ENCODE peak calls at places on chromosome 1, in ten cellular contexts. T is bronchial epithelial cell, K is fibroblast of mammary gland, C is osteoblast, B is retinal pigment epithelial cell, D is foreskin fibroblast, Y is pancreas, O is AG04450, L is lung, Z is fibroblast of the aortic adventitia. Q is an unnamed sample.

GRCh38 chr1:15151377-15151806 is 2.2 kb upstream of the TMEM51 start:
- DNase-seq in T (no peak), K (no peak), B (no peak), D (no peak), O (no peak), L (no peak), C (no peak), Y (no peak), Z (no peak), Q (no peak)

GRCh38 chr1:76302711-76303347 is 228.3 kb downstream of the ST6GALNAC3 start:
- DNase-seq in Y (no peak), O (no peak), Z (peak), T (no peak), C (no peak), K (no peak), D (no peak), L (no peak), B (no peak), Q (no peak)

GRCh38 chr1:77929806-77930205 is 41.4 kb downstream of the NEXN start:
- DNase-seq in C (no peak), O (no peak), K (no peak), T (peak), Z (no peak), D (no peak), L (no peak), B (no peak), Y (no peak), Q (no peak)

GRCh38 chr1:36576118-36576517 is 93.4 kb upstream of the CSF3R start:
- DNase-seq in Y (peak), D (peak), Z (peak), L (peak), T (peak), C (peak), B (no peak), K (peak), O (no peak), Q (peak)

GRCh38 chr1:231603598-231604275 is 22.9 kb upstream of the DISC1 start:
- DNase-seq in Y (no peak), Z (peak), C (peak), D (no peak), B (no peak), K (peak), L (no peak), O (no peak), T (peak), Q (peak)

GRCh38 chr1:245822997-245823396 is 668.2 kb downstream of the KIF26B start:
- DNase-seq in D (peak), Z (peak), K (peak), T (peak), C (peak), L (no peak), Y (no peak), B (peak), O (peak), Q (no peak)

GRCh38 chr1:105138445-105138821 is 1388.7 kb downstream of the AMY1C start:
- DNase-seq in T (peak), B (peak), D (no peak), O (no peak), L (peak), Z (no peak), Y (no peak), K (peak), C (no peak), Q (no peak)

GRCh38 chr1:167298328-167298727 is 77.6 kb downstream of the POU2F1 start:
- DNase-seq in O (no peak), L (no peak), Z (no peak), B (no peak), D (no peak), T (no peak), Y (no peak), C (no peak), K (no peak), Q (no peak)

GRCh38 chr1:33176362-33176850 is 5.4 kb downstream of the TRIM62 start:
- DNase-seq in L (no peak), C (peak), Z (peak), D (no peak), B (no peak), O (no peak), T (no peak), K (peak), Y (no peak), Q (no peak)

GRCh38 chr1:4585216-4585615 is 69.2 kb upstream of the AJAP1 start:
- DNase-seq in O (no peak), C (no peak), K (no peak), D (no peak), B (no peak), L (no peak), T (no peak), Z (no peak), Y (no peak), Q (peak)

GRCh38 chr1:176885756-176886155 is 278.8 kb downstream of the ASTN1 start:
- DNase-seq in D (no peak), C (no peak), K (peak), O (no peak), Z (no peak), B (no peak), Y (no peak), L (no peak), T (no peak), Q (no peak)

GRCh38 chr1:246622035-246622652 is 55.9 kb downstream of the CNST start:
- DNase-seq in Y (no peak), K (peak), T (no peak), B (no peak), C (no peak), Z (no peak), O (no peak), L (no peak), D (peak), Q (no peak)

GRCh38 chr1:53614231-53615021 is 124.5 kb downstream of the GLIS1 start:
- DNase-seq in L (no peak), B (no peak), K (no peak), Z (no peak), C (peak), O (no peak), D (no peak), Y (no peak), T (no peak), Q (no peak)

GRCh38 chr1:48049823-48050539 is 52.8 kb upstream of the TRABD2B start:
- DNase-seq in Y (no peak), D (no peak), C (peak), T (no peak), Z (no peak), O (no peak), L (no peak), B (no peak), K (no peak), Q (no peak)

GRCh38 chr1:8823295-8823664 is 5.8 kb upstream of the RERE start:
- DNase-seq in Y (no peak), C (no peak), D (no peak), Z (no peak), T (no peak), K (no peak), B (no peak), O (no peak), L (no peak), Q (no peak)
- H3K4me3 ChIP-seq in Y (no peak), C (no peak), D (no peak), Z (no peak), T (no peak), K (no peak), B (no peak), O (no peak), L (no peak), Q (no peak)

GRCh38 chr1:23745515-23745914 is 2.2 kb downstream of the ELOA start:
- DNase-seq in C (peak), T (peak), Z (peak), L (no peak), B (no peak), Y (peak), D (no peak), K (peak), O (no peak), Q (peak)
- TF ChIP-seq CTCF in C (peak), T (peak), Z (peak), L (no peak), B (peak), Y (peak), D (peak), K (peak), O (peak), Q (peak)

DNA sequence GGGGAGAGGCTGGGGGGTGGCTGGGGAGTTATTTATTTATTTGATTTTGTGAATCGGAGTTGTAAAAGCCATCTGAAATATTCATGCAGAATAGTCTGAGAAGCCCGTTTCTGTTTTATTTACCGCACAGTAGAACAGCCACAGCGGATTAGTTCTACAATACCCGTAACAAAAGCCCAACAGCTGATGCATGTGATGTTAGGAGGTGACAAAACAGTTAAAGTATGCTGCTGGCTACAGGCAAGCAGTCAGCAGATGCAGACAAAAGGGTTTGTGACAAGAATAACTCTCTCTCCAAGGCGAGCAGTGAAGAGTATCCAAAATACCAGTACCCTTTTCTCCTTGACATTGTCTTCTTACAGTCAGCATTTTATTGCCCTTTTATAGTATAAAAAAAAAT is 42.0 kb downstream of the PROX1 start:
- DNase-seq in L (no peak), D (no peak), K (no peak), Y (no peak), T (no peak), O (no peak), B (peak), Z (no peak), C (no peak), Q (no peak)
- H3K4me3 ChIP-seq in L (no peak), D (no peak), K (no peak), Y (no peak), T (no peak), O (no peak), B (no peak), Z (no peak), C (no peak), Q (no peak)

GRCh38 chr1:188365874-188366273 is 1537.1 kb downstream of the PLA2G4A start:
- DNase-seq in Z (no peak), D (no peak), Y (no peak), L (no peak), T (no peak), C (no peak), K (no peak), B (no peak), O (no peak), Q (no peak)
- TF ChIP-seq CTCF in Z (no peak), D (no peak), Y (no peak), L (no peak), T (no peak), C (no peak), K (no peak), B (peak), O (no peak), Q (no peak)

GRCh38 chr1:201020647-201021332 is 2.7 kb downstream of the KIF21B start:
- DNase-seq in O (no peak), Z (no peak), Y (no peak), D (no peak), T (peak), C (peak), B (no peak), K (no peak), L (no peak), Q (peak)

GRCh38 chr1:201019321-201019977 is 4.1 kb downstream of the KIF21B start:
- DNase-seq in Z (peak), D (no peak), T (peak), C (peak), L (peak), O (no peak), Y (peak), B (no peak), K (peak), Q (peak)

GRCh38 chr1:201021333-201022177 is 2.0 kb downstream of the KIF21B start:
- DNase-seq in L (no peak), D (no peak), K (no peak), Z (no peak), T (no peak), Y (no peak), C (peak), B (no peak), O (no peak), Q (peak)

GRCh38 chr1:201022178-201022823 is 1.2 kb downstream of the KIF21B start:
- DNase-seq in B (no peak), T (no peak), D (no peak), Z (no peak), Y (no peak), K (no peak), L (no peak), C (peak), O (no peak), Q (no peak)

DNA sequence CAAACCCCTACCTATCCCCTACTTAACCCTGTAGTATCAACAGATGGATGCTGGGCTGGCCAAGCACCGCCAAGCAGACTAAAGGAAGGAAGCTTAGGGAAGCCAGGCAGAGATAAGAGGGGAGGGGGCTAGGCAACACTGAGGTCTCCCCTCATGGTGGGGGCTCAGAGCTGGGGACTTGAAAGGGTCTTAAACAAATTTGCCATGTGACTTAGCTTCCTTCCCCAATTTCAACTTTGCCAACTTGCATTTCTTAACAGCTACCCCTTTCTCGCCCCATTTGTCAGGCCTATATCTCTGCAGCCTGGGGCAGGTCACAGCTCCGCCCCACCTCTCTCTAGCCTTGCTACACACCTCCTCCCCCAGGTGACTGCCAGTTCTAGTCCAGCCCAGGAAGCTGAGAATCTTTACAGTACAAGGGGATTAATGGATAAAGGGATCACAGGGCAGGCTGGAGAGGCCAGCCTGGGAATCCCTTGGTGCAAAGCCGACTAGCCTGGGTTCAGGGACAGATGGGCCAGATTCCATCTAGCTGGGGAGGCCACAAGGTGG is 3.4 kb downstream of the KIF21B start:
- DNase-seq in Z (no peak), Y (no peak), O (no peak), K (no peak), C (peak), B (no peak), D (no peak), T (no peak), L (no peak), Q (peak)
- H3K4me3 ChIP-seq in Z (no peak), Y (no peak), O (no peak), K (no peak), C (no peak), B (no peak), D (no peak), T (no peak), L (no peak), Q (peak)

Q was measured in GM12865.